ENCODE peak calls at places on chromosomes 13 and 19, in seven cellular contexts. C is tibial artery; Q is stomach; I is thyroid gland; B is neuronal stem cell; P is left ventricle myocardium inferior; Y is CD4-positive, alpha-beta T cell. W is an unnamed sample.

GRCh38 chr19:12090807-12091206 is 26.3 kb downstream of the ZNF844 start:
- DNase-seq in Q (peak; percentile 60), C (peak; percentile 51), Y (peak; percentile 62), P (peak; percentile 57), I (peak; percentile 61), B (peak; percentile 46), W (peak; percentile 10)

GRCh38 chr13:113393226-113393571 is 29.3 kb upstream of the GRTP1 start:
- DNase-seq in Y (no peak), C (no peak), Q (no peak), I (no peak), P (no peak), B (no peak), W (no peak)

GRCh38 chr19:49570997-49571676 is 9.2 kb downstream of the NOSIP start:
- DNase-seq in C (no peak), Y (peak; percentile 51), P (no peak), B (no peak), I (no peak), Q (peak; percentile 53), W (no peak)

GRCh38 chr19:51799311-51799997 is 4.5 kb downstream of the FPR3 start:
- DNase-seq in I (peak; percentile 56), Q (peak; percentile 39), B (no peak), P (peak; percentile 89), Y (no peak), C (peak; percentile 90), W (peak; percentile 85)

GRCh38 chr19:8387688-8388611 is 2.2 kb upstream of the RAB11B start:
- DNase-seq in B (no peak), Y (no peak), Q (no peak), P (no peak), I (no peak), C (no peak), W (no peak)

GRCh38 chr19:55353356-55353802 is 1.1 kb downstream of the COX6B2 start:
- DNase-seq in Q (no peak), P (no peak), B (no peak), Y (no peak), C (no peak), I (no peak), W (peak; percentile 39)

GRCh38 chr13:35057858-35058257 is 115.8 kb downstream of the NBEA start:
- DNase-seq in P (no peak), C (no peak), I (no peak), B (no peak), Y (no peak), Q (no peak), W (no peak)

GRCh38 chr13:99261040-99261439 is 2.9 kb upstream of the GPR18 start:
- DNase-seq in Q (no peak), P (no peak), C (no peak), B (no peak), I (no peak), Y (no peak), W (no peak)

GRCh38 chr13:27406178-27406939 is 18.1 kb upstream of the GTF3A start:
- DNase-seq in P (no peak), C (no peak), B (no peak), Y (no peak), Q (no peak), I (peak; percentile 10), W (peak; percentile 35)

GRCh38 chr13:99658266-99658991 is 157.2 kb downstream of the TM9SF2 start:
- DNase-seq in P (peak; percentile 59), Q (peak; percentile 65), I (peak; percentile 52), C (peak; percentile 60), B (peak; percentile 65), Y (peak; percentile 64), W (peak; percentile 32)

GRCh38 chr19:19213822-19214558 is 2.2 kb downstream of the NCAN start:
- DNase-seq in C (no peak), B (no peak), P (no peak), Y (no peak), I (no peak), Q (no peak), W (no peak)

GRCh38 chr19:10977773-10978155 is 16.9 kb downstream of the SMARCA4 start:
- DNase-seq in Q (no peak), I (no peak), C (no peak), P (no peak), Y (no peak), B (no peak), W (no peak)

GRCh38 chr19:33264881-33265445 is 37.4 kb downstream of the CEBPA start:
- DNase-seq in I (no peak), Y (no peak), Q (no peak), P (no peak), C (no peak), B (no peak), W (no peak)

GRCh38 chr13:44304433-44304725 is 69.2 kb upstream of the SERP2 start:
- DNase-seq in Q (no peak), B (no peak), C (no peak), P (no peak), Y (no peak), I (no peak), W (no peak)

GRCh38 chr13:113091891-113092775 is 13.5 kb upstream of the F7 start:
- DNase-seq in P (peak; percentile 5), Q (no peak), Y (no peak), B (no peak), I (no peak), C (no peak), W (no peak)

GRCh38 chr19:27824108-27824507 is 1388.8 kb downstream of the UQCRFS1 start:
- DNase-seq in P (no peak), Y (no peak), Q (no peak), I (no peak), B (no peak), C (no peak), W (no peak)

GRCh38 chr19:3034845-3035541 is 5.9 kb upstream of the TLE2 start:
- DNase-seq in B (no peak), P (no peak), I (no peak), Q (peak; percentile 51), Y (no peak), C (no peak), W (peak; percentile 56)

GRCh38 chr13:94351292-94352000 is 128.0 kb downstream of the DCT start:
- DNase-seq in I (no peak), Q (no peak), P (no peak), Y (no peak), C (no peak), B (no peak), W (no peak)

GRCh38 chr13:41052441-41052840 is 8.9 kb upstream of the WBP4 start:
- DNase-seq in C (no peak), Q (no peak), B (no peak), Y (no peak), I (peak; percentile 14), P (no peak), W (no peak)

GRCh38 chr13:41056194-41056593 is 5.1 kb upstream of the WBP4 start:
- DNase-seq in B (no peak), P (no peak), Y (no peak), Q (no peak), I (no peak), C (no peak), W (no peak)

GRCh38 chr13:41054212-41054877 is 7.0 kb upstream of the WBP4 start:
- DNase-seq in Y (no peak), P (no peak), I (no peak), Q (no peak), B (no peak), C (no peak), W (peak; percentile 48)

GRCh38 chr13:41054919-41055619 is 6.2 kb upstream of the WBP4 start:
- DNase-seq in C (no peak), I (no peak), Y (no peak), B (no peak), Q (no peak), P (no peak), W (no peak)

GRCh38 chr13:41053384-41053826 is 7.9 kb upstream of the WBP4 start:
- DNase-seq in Q (no peak), B (no peak), P (no peak), I (no peak), C (peak; percentile 66), Y (no peak), W (peak; percentile 20)
- H3K27ac ChIP-seq in Q (peak overlapping the region; percentile 59), B (no peak overlapping the region), P (peak overlapping the region; percentile 98), I (no peak overlapping the region), C (peak overlapping the region; percentile 73), Y (no peak overlapping the region), W (no peak overlapping the region)

DNA sequence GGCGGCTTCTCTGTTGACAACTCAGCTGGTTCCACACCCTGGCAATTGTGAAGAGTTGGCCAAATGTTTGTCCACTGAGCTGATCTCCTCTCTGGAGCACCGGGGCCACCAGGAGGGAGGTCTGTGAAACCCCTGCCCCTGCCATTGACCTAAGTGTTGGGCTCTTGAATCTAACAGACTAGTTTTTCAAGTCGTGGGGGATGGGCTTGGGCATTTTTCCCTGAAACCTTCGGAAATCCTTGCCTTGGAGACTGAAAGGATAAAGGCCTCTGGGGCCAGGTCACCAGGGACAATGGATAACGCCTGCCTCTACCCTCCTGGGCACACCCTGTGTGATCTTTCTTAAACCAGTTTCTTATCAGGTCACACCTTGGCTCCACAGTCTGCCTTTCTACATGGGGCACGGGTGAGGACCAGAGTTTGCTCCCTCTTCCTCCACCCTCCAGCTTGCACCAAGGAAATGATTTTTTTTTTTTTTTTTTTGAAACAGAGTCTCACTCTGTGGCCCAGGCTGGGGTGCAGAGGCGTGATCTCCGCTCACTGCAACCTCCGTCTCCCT is 930 bp downstream of the GEMIN7 start:
- DNase-seq in C (no peak), P (no peak), Q (peak; percentile 52), I (no peak), Y (no peak), B (no peak), W (no peak)
- H3K27ac ChIP-seq in C (no peak overlapping the region), P (no peak overlapping the region), Q (peak overlapping the region; percentile 83), I (no peak overlapping the region), Y (no peak overlapping the region), B (peak overlapping the region; percentile 85), W (peak overlapping the region; percentile 80)

DNA sequence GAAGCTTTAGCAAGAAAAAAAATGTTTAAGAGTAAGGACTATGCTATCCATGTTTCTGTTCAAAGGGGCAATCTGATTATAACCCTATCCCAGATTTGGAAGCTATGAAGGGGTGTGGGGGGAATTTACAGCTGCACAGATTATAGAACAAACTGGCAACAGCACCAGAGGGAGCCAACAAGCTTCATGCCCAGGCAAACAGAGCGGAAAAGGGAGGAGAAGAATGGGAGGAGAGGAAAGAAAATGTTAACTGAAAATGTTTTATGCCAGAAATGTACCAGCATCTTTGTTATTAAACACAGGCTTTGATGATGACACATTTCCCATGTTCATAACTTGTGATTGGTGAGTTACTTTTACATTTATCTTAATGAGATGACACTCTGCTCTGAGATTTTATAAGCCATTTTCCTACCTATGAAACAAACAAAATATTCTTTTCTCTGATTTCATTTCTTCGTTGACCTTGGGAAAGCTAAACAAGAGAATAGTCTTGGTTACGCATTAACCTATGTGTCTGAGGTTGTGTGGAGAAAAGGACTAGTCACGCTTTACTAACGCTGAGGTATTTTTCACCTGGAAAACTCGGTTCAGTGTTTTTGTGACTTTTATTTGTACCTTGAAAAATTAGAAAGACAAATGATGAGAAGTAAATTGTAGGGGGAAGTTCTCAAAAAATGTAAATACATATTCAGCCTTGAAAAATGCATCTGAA is 235.9 kb upstream of the MIR17HG start:
- DNase-seq in P (no peak), C (no peak), B (no peak), Y (no peak), I (no peak), Q (no peak), W (no peak)
- H3K27ac ChIP-seq in P (no peak overlapping the region), C (no peak overlapping the region), B (no peak overlapping the region), Y (no peak overlapping the region), I (no peak overlapping the region), Q (no peak overlapping the region), W (no peak overlapping the region)

DNA sequence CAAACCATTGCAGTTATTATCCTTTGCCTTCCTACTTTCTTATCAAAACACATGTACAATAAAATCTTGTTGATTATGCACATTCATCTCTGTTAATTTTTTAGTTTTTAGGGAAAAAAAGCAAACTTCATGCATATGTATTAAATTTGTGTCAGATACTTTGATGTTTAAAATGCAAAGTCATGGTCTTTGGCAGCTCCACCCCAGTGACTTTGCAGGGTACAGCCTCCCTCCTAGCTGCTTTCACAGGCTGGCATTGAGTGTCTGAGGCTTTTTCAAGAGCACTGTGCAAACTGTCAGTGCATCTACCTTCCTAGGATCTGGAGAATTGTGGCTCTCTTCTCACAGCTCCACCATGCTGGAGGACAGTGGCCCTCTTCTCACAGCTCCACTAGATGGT is 1988.1 kb upstream of the PCDH20 start:
- DNase-seq in B (no peak), Q (no peak), P (no peak), I (peak; percentile 23), Y (no peak), C (no peak), W (no peak)
- H3K27ac ChIP-seq in B (no peak overlapping the region), Q (no peak overlapping the region), P (no peak overlapping the region), I (no peak overlapping the region), Y (no peak overlapping the region), C (no peak overlapping the region), W (no peak overlapping the region)